ENCODE peak calls at places on chromosomes 16 and 17, in five cellular contexts. One of them, this sample, is unnamed.

GRCh38 chr16:14958970-14959369 is 15.9 kb upstream of the PDXDC1 start:
- DNase-seq in left cardiac atrium: no peak
- DNase-seq in ovary: no peak
- DNase-seq in activated T-cell treated with anti-CD3 and anti-CD28 coated beads, Interleukin-2, amount 50 U/mL, for 72 hours: no peak
- DNase-seq in endothelial cell of umbilical vein: no peak
- DNase-seq in this sample: no peak

GRCh38 chr16:84728853-84729424 is 29.1 kb downstream of the USP10 start:
- DNase-seq in left cardiac atrium: no peak
- DNase-seq in ovary: no peak
- DNase-seq in activated T-cell treated with anti-CD3 and anti-CD28 coated beads, Interleukin-2, amount 50 U/mL, for 72 hours: no peak
- DNase-seq in endothelial cell of umbilical vein: no peak
- DNase-seq in this sample: no peak

GRCh38 chr16:85695196-85696128 is 6.7 kb upstream of the GINS2 start:
- DNase-seq in left cardiac atrium: no peak
- DNase-seq in ovary: no peak
- DNase-seq in activated T-cell treated with anti-CD3 and anti-CD28 coated beads, Interleukin-2, amount 50 U/mL, for 72 hours: no peak
- DNase-seq in endothelial cell of umbilical vein: no peak
- DNase-seq in this sample: no peak

GRCh38 chr17:38702900-38703741 is 2.0 kb upstream of the MLLT6 start:
- DNase-seq in left cardiac atrium: no peak
- DNase-seq in ovary: no peak
- DNase-seq in activated T-cell treated with anti-CD3 and anti-CD28 coated beads, Interleukin-2, amount 50 U/mL, for 72 hours: peak
- DNase-seq in endothelial cell of umbilical vein: no peak
- DNase-seq in this sample: no peak

GRCh38 chr16:49127103-49127502 is 154.5 kb downstream of the CBLN1 start:
- DNase-seq in left cardiac atrium: no peak
- DNase-seq in ovary: no peak
- DNase-seq in activated T-cell treated with anti-CD3 and anti-CD28 coated beads, Interleukin-2, amount 50 U/mL, for 72 hours: no peak
- DNase-seq in endothelial cell of umbilical vein: no peak
- DNase-seq in this sample: no peak

GRCh38 chr17:40910441-40910841 is 25.4 kb upstream of the KRT20 start:
- DNase-seq in left cardiac atrium: no peak
- DNase-seq in ovary: no peak
- DNase-seq in activated T-cell treated with anti-CD3 and anti-CD28 coated beads, Interleukin-2, amount 50 U/mL, for 72 hours: no peak
- DNase-seq in endothelial cell of umbilical vein: no peak
- DNase-seq in this sample: no peak

GRCh38 chr16:4506450-4506849 is 30.3 kb downstream of the HMOX2 start:
- DNase-seq in left cardiac atrium: peak
- DNase-seq in ovary: peak
- DNase-seq in activated T-cell treated with anti-CD3 and anti-CD28 coated beads, Interleukin-2, amount 50 U/mL, for 72 hours: peak
- DNase-seq in endothelial cell of umbilical vein: peak
- DNase-seq in this sample: peak

GRCh38 chr17:46139365-46140210 is 53.6 kb downstream of the KANSL1 start:
- DNase-seq in left cardiac atrium: no peak
- DNase-seq in ovary: no peak
- DNase-seq in activated T-cell treated with anti-CD3 and anti-CD28 coated beads, Interleukin-2, amount 50 U/mL, for 72 hours: no peak
- DNase-seq in endothelial cell of umbilical vein: no peak
- DNase-seq in this sample: no peak

GRCh38 chr16:82935781-82936180 is 309.0 kb downstream of the CDH13 start:
- DNase-seq in left cardiac atrium: no peak
- DNase-seq in ovary: no peak
- DNase-seq in activated T-cell treated with anti-CD3 and anti-CD28 coated beads, Interleukin-2, amount 50 U/mL, for 72 hours: no peak
- DNase-seq in endothelial cell of umbilical vein: no peak
- DNase-seq in this sample: no peak

GRCh38 chr17:49388692-49389513 is 25.8 kb downstream of the PHB1 start:
- DNase-seq in left cardiac atrium: no peak
- DNase-seq in ovary: no peak
- DNase-seq in activated T-cell treated with anti-CD3 and anti-CD28 coated beads, Interleukin-2, amount 50 U/mL, for 72 hours: no peak
- DNase-seq in endothelial cell of umbilical vein: no peak
- DNase-seq in this sample: no peak

GRCh38 chr17:56754523-56755208 is 79.1 kb downstream of the C17orf67 start:
- DNase-seq in left cardiac atrium: no peak
- DNase-seq in ovary: no peak
- DNase-seq in activated T-cell treated with anti-CD3 and anti-CD28 coated beads, Interleukin-2, amount 50 U/mL, for 72 hours: no peak
- DNase-seq in endothelial cell of umbilical vein: peak
- DNase-seq in this sample: no peak

GRCh38 chr16:89330177-89330856 is 112.8 kb downstream of the ZNF778 start:
- DNase-seq in left cardiac atrium: peak
- DNase-seq in ovary: peak
- DNase-seq in activated T-cell treated with anti-CD3 and anti-CD28 coated beads, Interleukin-2, amount 50 U/mL, for 72 hours: no peak
- DNase-seq in endothelial cell of umbilical vein: peak
- DNase-seq in this sample: no peak

GRCh38 chr16:1105888-1106620 is 10.0 kb upstream of the C1QTNF8 start:
- DNase-seq in left cardiac atrium: peak
- DNase-seq in ovary: peak
- DNase-seq in activated T-cell treated with anti-CD3 and anti-CD28 coated beads, Interleukin-2, amount 50 U/mL, for 72 hours: peak
- DNase-seq in endothelial cell of umbilical vein: peak
- DNase-seq in this sample: peak

GRCh38 chr16:86854058-86854621 is 275.8 kb downstream of the FOXL1 start:
- DNase-seq in left cardiac atrium: no peak
- DNase-seq in ovary: no peak
- DNase-seq in activated T-cell treated with anti-CD3 and anti-CD28 coated beads, Interleukin-2, amount 50 U/mL, for 72 hours: no peak
- DNase-seq in endothelial cell of umbilical vein: peak
- DNase-seq in this sample: no peak

GRCh38 chr16:4586297-4586696 is 28.4 kb downstream of the UBALD1 start:
- DNase-seq in left cardiac atrium: no peak
- DNase-seq in ovary: no peak
- DNase-seq in activated T-cell treated with anti-CD3 and anti-CD28 coated beads, Interleukin-2, amount 50 U/mL, for 72 hours: no peak
- DNase-seq in endothelial cell of umbilical vein: no peak
- DNase-seq in this sample: no peak

GRCh38 chr17:4598776-4599504 is 14.6 kb downstream of the SMTNL2 start:
- DNase-seq in left cardiac atrium: peak
- DNase-seq in ovary: peak
- DNase-seq in activated T-cell treated with anti-CD3 and anti-CD28 coated beads, Interleukin-2, amount 50 U/mL, for 72 hours: no peak
- DNase-seq in endothelial cell of umbilical vein: no peak
- DNase-seq in this sample: no peak

GRCh38 chr16:81879625-81880024 is 100.5 kb downstream of the PLCG2 start:
- DNase-seq in left cardiac atrium: no peak
- DNase-seq in ovary: no peak
- DNase-seq in activated T-cell treated with anti-CD3 and anti-CD28 coated beads, Interleukin-2, amount 50 U/mL, for 72 hours: no peak
- DNase-seq in endothelial cell of umbilical vein: no peak
- DNase-seq in this sample: no peak

GRCh38 chr16:15976929-15977637 is 27.7 kb downstream of the ABCC1 start:
- DNase-seq in left cardiac atrium: peak
- DNase-seq in ovary: peak
- DNase-seq in activated T-cell treated with anti-CD3 and anti-CD28 coated beads, Interleukin-2, amount 50 U/mL, for 72 hours: no peak
- DNase-seq in endothelial cell of umbilical vein: no peak
- DNase-seq in this sample: no peak

GRCh38 chr17:78724544-78724943 is 57.5 kb downstream of the CYTH1 start:
- DNase-seq in left cardiac atrium: no peak
- DNase-seq in ovary: no peak
- DNase-seq in activated T-cell treated with anti-CD3 and anti-CD28 coated beads, Interleukin-2, amount 50 U/mL, for 72 hours: no peak
- DNase-seq in endothelial cell of umbilical vein: no peak
- DNase-seq in this sample: no peak

GRCh38 chr17:79951361-79952264 is 84.1 kb downstream of the TBC1D16 start:
- DNase-seq in left cardiac atrium: peak
- DNase-seq in ovary: peak
- DNase-seq in activated T-cell treated with anti-CD3 and anti-CD28 coated beads, Interleukin-2, amount 50 U/mL, for 72 hours: no peak
- DNase-seq in endothelial cell of umbilical vein: no peak
- DNase-seq in this sample: peak

GRCh38 chr16:69476920-69477418 is 52.5 kb downstream of the CYB5B start:
- DNase-seq in left cardiac atrium: no peak
- DNase-seq in ovary: no peak
- DNase-seq in activated T-cell treated with anti-CD3 and anti-CD28 coated beads, Interleukin-2, amount 50 U/mL, for 72 hours: no peak
- DNase-seq in endothelial cell of umbilical vein: peak
- DNase-seq in this sample: no peak

GRCh38 chr16:75189638-75190245 is 17.2 kb downstream of the CTRB2 start:
- DNase-seq in left cardiac atrium: no peak
- DNase-seq in ovary: no peak
- DNase-seq in activated T-cell treated with anti-CD3 and anti-CD28 coated beads, Interleukin-2, amount 50 U/mL, for 72 hours: no peak
- DNase-seq in endothelial cell of umbilical vein: no peak
- DNase-seq in this sample: no peak

GRCh38 chr16:85650864-85651811 is 37.6 kb downstream of the GINS2 start:
- DNase-seq in left cardiac atrium: peak
- DNase-seq in ovary: peak
- DNase-seq in activated T-cell treated with anti-CD3 and anti-CD28 coated beads, Interleukin-2, amount 50 U/mL, for 72 hours: no peak
- DNase-seq in endothelial cell of umbilical vein: no peak
- DNase-seq in this sample: peak

GRCh38 chr16:11315499-11315898 is 29.8 kb upstream of the RMI2 start:
- DNase-seq in left cardiac atrium: no peak
- DNase-seq in ovary: no peak
- DNase-seq in activated T-cell treated with anti-CD3 and anti-CD28 coated beads, Interleukin-2, amount 50 U/mL, for 72 hours: no peak
- DNase-seq in endothelial cell of umbilical vein: no peak
- DNase-seq in this sample: peak

GRCh38 chr17:68981288-68981687 is 26.1 kb upstream of the ABCA8 start:
- DNase-seq in left cardiac atrium: peak
- DNase-seq in ovary: peak
- DNase-seq in activated T-cell treated with anti-CD3 and anti-CD28 coated beads, Interleukin-2, amount 50 U/mL, for 72 hours: no peak
- DNase-seq in endothelial cell of umbilical vein: peak
- DNase-seq in this sample: no peak

GRCh38 chr17:45374501-45374900 is 57.7 kb upstream of the MAP3K14 start:
- DNase-seq in left cardiac atrium: no peak
- DNase-seq in ovary: no peak
- DNase-seq in activated T-cell treated with anti-CD3 and anti-CD28 coated beads, Interleukin-2, amount 50 U/mL, for 72 hours: no peak
- DNase-seq in endothelial cell of umbilical vein: no peak
- DNase-seq in this sample: no peak

GRCh38 chr16:72785886-72786285 is 262.0 kb downstream of the ZFHX3 start:
- DNase-seq in left cardiac atrium: no peak
- DNase-seq in ovary: no peak
- DNase-seq in activated T-cell treated with anti-CD3 and anti-CD28 coated beads, Interleukin-2, amount 50 U/mL, for 72 hours: no peak
- DNase-seq in endothelial cell of umbilical vein: no peak
- DNase-seq in this sample: no peak

GRCh38 chr16:88367560-88367959 is 15.2 kb upstream of the ZNF469 start:
- DNase-seq in left cardiac atrium: no peak
- DNase-seq in ovary: peak
- DNase-seq in activated T-cell treated with anti-CD3 and anti-CD28 coated beads, Interleukin-2, amount 50 U/mL, for 72 hours: no peak
- DNase-seq in endothelial cell of umbilical vein: no peak
- DNase-seq in this sample: no peak

GRCh38 chr17:34499576-34499975 is 79.8 kb upstream of the TMEM132E start:
- DNase-seq in left cardiac atrium: no peak
- DNase-seq in ovary: no peak
- DNase-seq in activated T-cell treated with anti-CD3 and anti-CD28 coated beads, Interleukin-2, amount 50 U/mL, for 72 hours: no peak
- DNase-seq in endothelial cell of umbilical vein: peak
- DNase-seq in this sample: no peak

GRCh38 chr16:11605564-11605886 is 18.8 kb upstream of the LITAF start:
- DNase-seq in left cardiac atrium: no peak
- DNase-seq in ovary: no peak
- DNase-seq in activated T-cell treated with anti-CD3 and anti-CD28 coated beads, Interleukin-2, amount 50 U/mL, for 72 hours: no peak
- DNase-seq in endothelial cell of umbilical vein: no peak
- DNase-seq in this sample: no peak

GRCh38 chr16:12538667-12539081 is 265.0 kb downstream of the CPPED1 start:
- DNase-seq in left cardiac atrium: no peak
- DNase-seq in ovary: no peak
- DNase-seq in activated T-cell treated with anti-CD3 and anti-CD28 coated beads, Interleukin-2, amount 50 U/mL, for 72 hours: peak
- DNase-seq in endothelial cell of umbilical vein: no peak
- DNase-seq in this sample: no peak

GRCh38 chr16:286491-287297 is 3.7 kb downstream of the PDIA2 start:
- DNase-seq in left cardiac atrium: no peak
- DNase-seq in ovary: no peak
- DNase-seq in activated T-cell treated with anti-CD3 and anti-CD28 coated beads, Interleukin-2, amount 50 U/mL, for 72 hours: no peak
- DNase-seq in endothelial cell of umbilical vein: no peak
- DNase-seq in this sample: no peak

GRCh38 chr17:7849185-7850117 is 5.4 kb upstream of the TMEM88 start:
- DNase-seq in left cardiac atrium: peak
- DNase-seq in ovary: peak
- DNase-seq in activated T-cell treated with anti-CD3 and anti-CD28 coated beads, Interleukin-2, amount 50 U/mL, for 72 hours: no peak
- DNase-seq in endothelial cell of umbilical vein: no peak
- DNase-seq in this sample: no peak

This sample was measured in SK-N-DZ.